ENCODE peak calls at places on chromosomes 7 and 10, in six cellular contexts. One of them, this sample, is unnamed.
A peak's percentile ranks its signal among the peaks of the same experiment; 100 is the strongest.

GRCh38 chr7:86708334-86708733 is 64.6 kb downstream of the GRM3 start:
- DNase-seq in HCT116: no peak
- DNase-seq in PC-3: no peak
- DNase-seq in hepatocyte: no peak
- DNase-seq in GM23338: peak; percentile 37
- DNase-seq in OCI-LY7: no peak
- DNase-seq in this sample: no peak

GRCh38 chr10:127426746-127427145 is 122.4 kb upstream of the NPS start:
- DNase-seq in hepatocyte: no peak
- DNase-seq in GM23338: no peak
- DNase-seq in HCT116: no peak
- DNase-seq in PC-3: no peak
- DNase-seq in OCI-LY7: no peak
- DNase-seq in this sample: no peak

GRCh38 chr7:9240016-9240415 is 806.6 kb downstream of the NXPH1 start:
- DNase-seq in GM23338: no peak
- DNase-seq in HCT116: no peak
- DNase-seq in OCI-LY7: no peak
- DNase-seq in hepatocyte: no peak
- DNase-seq in PC-3: peak; percentile 21
- DNase-seq in this sample: no peak

GRCh38 chr7:155324012-155324917 is 26.6 kb downstream of the INSIG1 start:
- DNase-seq in PC-3: no peak
- DNase-seq in hepatocyte: no peak
- DNase-seq in HCT116: no peak
- DNase-seq in GM23338: no peak
- DNase-seq in OCI-LY7: no peak
- DNase-seq in this sample: no peak

GRCh38 chr10:31020128-31020527 is 11.5 kb downstream of the ZNF438 start:
- DNase-seq in OCI-LY7: no peak
- DNase-seq in GM23338: no peak
- DNase-seq in hepatocyte: no peak
- DNase-seq in HCT116: no peak
- DNase-seq in PC-3: no peak
- DNase-seq in this sample: no peak

GRCh38 chr7:126820925-126821324 is 431.8 kb downstream of the GRM8 start:
- DNase-seq in GM23338: no peak
- DNase-seq in OCI-LY7: no peak
- DNase-seq in HCT116: no peak
- DNase-seq in hepatocyte: no peak
- DNase-seq in PC-3: no peak
- DNase-seq in this sample: no peak

GRCh38 chr10:56360583-56360966 is 484 bp downstream of the ZWINT start:
- DNase-seq in HCT116: no peak
- DNase-seq in GM23338: peak; percentile 30
- DNase-seq in hepatocyte: no peak
- DNase-seq in OCI-LY7: no peak
- DNase-seq in PC-3: no peak
- DNase-seq in this sample: no peak

GRCh38 chr10:67602268-67602950 is 93.6 kb downstream of the CTNNA3 start:
- DNase-seq in OCI-LY7: no peak
- DNase-seq in HCT116: peak; percentile 32
- DNase-seq in GM23338: no peak
- DNase-seq in hepatocyte: no peak
- DNase-seq in PC-3: peak; percentile 100
- DNase-seq in this sample: no peak

GRCh38 chr7:105413887-105414437 is 25.2 kb upstream of the SRPK2 start:
- DNase-seq in PC-3: no peak
- DNase-seq in OCI-LY7: no peak
- DNase-seq in GM23338: peak; percentile 21
- DNase-seq in HCT116: no peak
- DNase-seq in hepatocyte: no peak
- DNase-seq in this sample: no peak

GRCh38 chr7:77950548-77950947 is 152.0 kb downstream of the PHTF2 start:
- DNase-seq in OCI-LY7: no peak
- DNase-seq in HCT116: no peak
- DNase-seq in PC-3: no peak
- DNase-seq in hepatocyte: no peak
- DNase-seq in GM23338: no peak
- DNase-seq in this sample: no peak

GRCh38 chr10:11746883-11747539 is 4.8 kb downstream of the ECHDC3 start:
- DNase-seq in GM23338: no peak
- DNase-seq in OCI-LY7: no peak
- DNase-seq in hepatocyte: no peak
- DNase-seq in PC-3: no peak
- DNase-seq in HCT116: no peak
- DNase-seq in this sample: no peak

GRCh38 chr10:63666836-63667383 is 145.7 kb downstream of the REEP3 start:
- DNase-seq in OCI-LY7: no peak
- DNase-seq in PC-3: peak; percentile 96
- DNase-seq in GM23338: no peak
- DNase-seq in hepatocyte: no peak
- DNase-seq in HCT116: no peak
- DNase-seq in this sample: peak; percentile 45

GRCh38 chr10:35006836-35007235 is 83.3 kb downstream of the CUL2 start:
- DNase-seq in OCI-LY7: no peak
- DNase-seq in hepatocyte: no peak
- DNase-seq in GM23338: no peak
- DNase-seq in PC-3: peak; percentile 92
- DNase-seq in HCT116: no peak
- DNase-seq in this sample: no peak

GRCh38 chr7:41912426-41912825 is 209.5 kb upstream of the INHBA start:
- DNase-seq in OCI-LY7: no peak
- DNase-seq in HCT116: no peak
- DNase-seq in PC-3: no peak
- DNase-seq in GM23338: no peak
- DNase-seq in hepatocyte: no peak
- DNase-seq in this sample: no peak

GRCh38 chr7:45157653-45158401 is at the start of gene RAMP3:
- DNase-seq in HCT116: no peak
- DNase-seq in GM23338: peak; percentile 72
- DNase-seq in hepatocyte: no peak
- DNase-seq in PC-3: no peak
- DNase-seq in OCI-LY7: no peak
- DNase-seq in this sample: no peak

GRCh38 chr10:51076442-51076841 is 2.2 kb downstream of the PRKG1 start:
- DNase-seq in HCT116: no peak
- DNase-seq in GM23338: no peak
- DNase-seq in OCI-LY7: no peak
- DNase-seq in hepatocyte: no peak
- DNase-seq in PC-3: no peak
- DNase-seq in this sample: no peak

GRCh38 chr7:99407849-99408346 is 499 bp downstream of the PDAP1 start:
- DNase-seq in HCT116: no peak
- DNase-seq in GM23338: peak; percentile 41
- DNase-seq in OCI-LY7: peak; percentile 33
- DNase-seq in PC-3: peak; percentile 53
- DNase-seq in hepatocyte: peak; percentile 78
- DNase-seq in this sample: peak; percentile 38

GRCh38 chr7:130290745-130291144 is 2.2 kb upstream of the CPA4 start:
- DNase-seq in OCI-LY7: no peak
- DNase-seq in HCT116: peak; percentile 73
- DNase-seq in PC-3: peak; percentile 85
- DNase-seq in GM23338: no peak
- DNase-seq in hepatocyte: no peak
- DNase-seq in this sample: peak; percentile 59

GRCh38 chr10:101007915-101008822 is 8.6 kb downstream of the LZTS2 start:
- DNase-seq in OCI-LY7: no peak
- DNase-seq in PC-3: no peak
- DNase-seq in hepatocyte: no peak
- DNase-seq in HCT116: no peak
- DNase-seq in GM23338: no peak
- DNase-seq in this sample: no peak

GRCh38 chr7:95536656-95537311 is 51.0 kb downstream of the ASB4 start:
- DNase-seq in PC-3: no peak
- DNase-seq in hepatocyte: peak; percentile 37
- DNase-seq in OCI-LY7: no peak
- DNase-seq in GM23338: no peak
- DNase-seq in HCT116: no peak
- DNase-seq in this sample: no peak

GRCh38 chr7:14377646-14378266 is 388.3 kb upstream of the ETV1 start:
- DNase-seq in OCI-LY7: no peak
- DNase-seq in hepatocyte: no peak
- DNase-seq in GM23338: no peak
- DNase-seq in PC-3: no peak
- DNase-seq in HCT116: no peak
- DNase-seq in this sample: no peak

GRCh38 chr10:86300399-86300925 is 66.1 kb downstream of the GRID1 start:
- DNase-seq in GM23338: no peak
- DNase-seq in PC-3: no peak
- DNase-seq in HCT116: no peak
- DNase-seq in hepatocyte: no peak
- DNase-seq in OCI-LY7: no peak
- DNase-seq in this sample: no peak

GRCh38 chr7:12322287-12322902 is 81.3 kb downstream of the VWDE start:
- DNase-seq in PC-3: peak; percentile 56
- DNase-seq in HCT116: peak; percentile 26
- DNase-seq in OCI-LY7: peak; percentile 11
- DNase-seq in hepatocyte: peak; percentile 13
- DNase-seq in GM23338: peak; percentile 21
- DNase-seq in this sample: no peak

GRCh38 chr7:121001932-121002754 is 13.6 kb downstream of the CPED1 start:
- DNase-seq in GM23338: no peak
- DNase-seq in HCT116: no peak
- DNase-seq in hepatocyte: no peak
- DNase-seq in PC-3: peak; percentile 47
- DNase-seq in OCI-LY7: no peak
- DNase-seq in this sample: no peak

GRCh38 chr7:134480202-134480601 is 21.3 kb upstream of the AKR1B1 start:
- DNase-seq in PC-3: no peak
- DNase-seq in hepatocyte: no peak
- DNase-seq in HCT116: no peak
- DNase-seq in OCI-LY7: no peak
- DNase-seq in GM23338: no peak
- DNase-seq in this sample: no peak

GRCh38 chr7:38655833-38656774 is 24.9 kb upstream of the AMPH start:
- DNase-seq in PC-3: no peak
- DNase-seq in OCI-LY7: no peak
- DNase-seq in hepatocyte: no peak
- DNase-seq in GM23338: no peak
- DNase-seq in HCT116: no peak
- DNase-seq in this sample: no peak

GRCh38 chr10:61846370-61847031 is 55.0 kb upstream of the ARID5B start:
- DNase-seq in hepatocyte: no peak
- DNase-seq in OCI-LY7: no peak
- DNase-seq in GM23338: no peak
- DNase-seq in HCT116: no peak
- DNase-seq in PC-3: no peak
- DNase-seq in this sample: no peak

GRCh38 chr10:101694674-101695403 is at the start of gene FBXW4:
- DNase-seq in hepatocyte: peak; percentile 79
- DNase-seq in PC-3: peak; percentile 32
- DNase-seq in OCI-LY7: peak; percentile 67
- DNase-seq in HCT116: no peak
- DNase-seq in GM23338: peak; percentile 85
- DNase-seq in this sample: no peak

DNA sequence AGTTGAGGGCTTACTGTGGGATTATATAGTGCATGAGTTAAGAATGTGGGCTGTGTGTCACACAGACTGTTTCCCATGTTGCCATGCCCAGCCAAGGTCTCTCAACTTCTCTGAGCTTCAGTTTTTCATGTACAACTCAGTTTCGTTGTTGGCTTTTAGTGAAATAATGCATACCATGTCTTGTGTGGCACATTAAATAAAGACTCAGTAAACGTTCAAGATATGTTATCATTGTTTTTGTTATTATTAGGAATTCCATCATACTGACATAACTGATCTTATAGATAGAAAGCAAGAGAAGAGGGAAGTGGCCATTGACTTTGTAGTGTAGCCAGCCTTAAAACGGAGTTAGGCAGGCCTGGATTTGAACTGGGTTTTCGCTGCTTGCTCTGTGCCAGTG is 2.9 kb downstream of the CDK14 start:
- DNase-seq in GM23338: no peak
- DNase-seq in hepatocyte: no peak
- DNase-seq in HCT116: no peak
- DNase-seq in OCI-LY7: no peak
- DNase-seq in PC-3: no peak
- DNase-seq in this sample: no peak
- H3K4me2 ChIP-seq in GM23338: no peak overlapping the region
- H3K4me2 ChIP-seq in hepatocyte: no peak overlapping the region
- H3K4me2 ChIP-seq in HCT116: no peak overlapping the region
- H3K4me2 ChIP-seq in OCI-LY7: no peak overlapping the region
- H3K4me2 ChIP-seq in PC-3: peak overlapping the region; percentile 10
- H3K4me2 ChIP-seq in this sample: no peak overlapping the region

DNA sequence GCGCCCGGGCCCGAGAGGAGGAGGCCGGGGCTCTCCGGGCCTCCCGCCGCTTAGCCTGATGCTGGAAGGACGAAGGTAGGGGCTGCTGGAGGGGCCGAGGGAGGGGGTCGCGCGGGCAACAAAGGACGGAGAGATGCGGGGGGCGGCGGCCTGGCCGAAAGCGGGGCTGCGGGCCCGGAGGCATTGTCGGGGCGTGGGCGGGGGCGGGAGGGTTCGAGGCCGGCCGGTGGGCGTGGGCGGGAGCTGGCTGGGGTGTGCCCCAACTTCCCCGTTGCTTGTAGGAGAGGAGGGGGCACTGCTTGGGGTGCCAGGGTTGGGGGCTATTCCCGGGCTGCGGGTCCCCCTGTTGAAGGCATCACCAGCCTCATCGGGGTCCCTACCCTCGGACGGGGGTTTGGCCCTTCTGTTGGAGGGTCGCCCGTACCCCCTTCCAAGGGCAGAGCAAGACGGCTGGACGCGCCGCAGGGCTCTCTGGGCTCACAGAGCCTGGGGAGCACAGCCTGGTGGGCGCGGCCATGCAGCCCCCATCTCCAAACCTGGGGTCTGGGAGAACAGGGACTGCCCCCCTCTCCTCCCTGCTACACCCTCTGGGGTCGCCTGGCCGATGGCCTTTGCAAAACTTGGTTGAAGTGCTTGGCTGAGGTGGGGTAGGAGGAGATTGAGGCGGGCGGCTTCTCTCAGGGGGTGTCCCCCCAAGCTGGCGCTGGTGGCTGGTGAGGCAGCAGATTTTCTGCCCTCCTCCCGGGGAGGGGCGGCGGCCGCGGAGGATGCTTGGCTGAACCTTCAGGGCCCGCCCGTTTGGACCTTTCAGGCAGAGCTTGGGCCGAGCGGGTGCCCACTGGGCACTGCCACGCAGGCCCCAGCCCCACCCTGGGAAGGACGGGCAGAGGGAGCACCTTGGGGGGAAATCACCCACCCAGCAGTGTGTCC is 718 bp downstream of the CLIP2 start:
- DNase-seq in HCT116: no peak
- DNase-seq in GM23338: peak; percentile 36
- DNase-seq in hepatocyte: no peak
- DNase-seq in PC-3: peak; percentile 21
- DNase-seq in OCI-LY7: no peak
- DNase-seq in this sample: no peak
- H3K4me1 ChIP-seq in HCT116: peaks cover 54% of the 10 kb centered on the region
- H3K4me1 ChIP-seq in GM23338: peaks cover 46% of the 10 kb centered on the region
- H3K4me1 ChIP-seq in hepatocyte: peaks cover 47% of the 10 kb centered on the region
- H3K4me1 ChIP-seq in PC-3: peaks cover 19% of the 10 kb centered on the region
- H3K4me1 ChIP-seq in OCI-LY7: peaks cover 33% of the 10 kb centered on the region
- H3K4me1 ChIP-seq in this sample: peaks cover 36% of the 10 kb centered on the region

GRCh38 chr10:85045046-85045445 is 716.7 kb downstream of the CCSER2 start:
- DNase-seq in GM23338: no peak
- DNase-seq in HCT116: no peak
- DNase-seq in OCI-LY7: no peak
- DNase-seq in PC-3: no peak
- DNase-seq in hepatocyte: no peak
- DNase-seq in this sample: no peak
- H3K9me2 ChIP-seq in GM23338: no peaks in the 10 kb centered on the region
- H3K9me2 ChIP-seq in HCT116: no peaks in the 10 kb centered on the region
- H3K9me2 ChIP-seq in OCI-LY7: no peaks in the 10 kb centered on the region
- H3K9me2 ChIP-seq in PC-3: no peaks in the 10 kb centered on the region
- H3K9me2 ChIP-seq in hepatocyte: no peaks in the 10 kb centered on the region
- H3K9me2 ChIP-seq in this sample: no peaks in the 10 kb centered on the region

GRCh38 chr10:113273877-113274829 is 278.7 kb upstream of the HABP2 start:
- DNase-seq in PC-3: no peak
- DNase-seq in GM23338: no peak
- DNase-seq in HCT116: no peak
- DNase-seq in hepatocyte: no peak
- DNase-seq in OCI-LY7: no peak
- DNase-seq in this sample: no peak
- H3K4me2 ChIP-seq in PC-3: no peak overlapping the region
- H3K4me2 ChIP-seq in GM23338: no peak overlapping the region
- H3K4me2 ChIP-seq in HCT116: no peak overlapping the region
- H3K4me2 ChIP-seq in hepatocyte: no peak overlapping the region
- H3K4me2 ChIP-seq in OCI-LY7: no peak overlapping the region
- H3K4me2 ChIP-seq in this sample: no peak overlapping the region